ENCODE peak calls at places on chromosomes 12 and 14, in nine cellular contexts. G is psoas muscle; Q is GM23248; E is K562; V is CD8-positive, alpha-beta memory T cell; H is heart right ventricle; A is adrenal gland; F is fibroblast of lung; N is GM12878. W is an unnamed sample.

GRCh38 chr12:92078167-92079053 is 67.2 kb downstream of the BTG1 start:
- DNase-seq in G (no peak), Q (peak), E (peak), V (no peak), H (no peak), A (no peak), F (peak), N (no peak), W (no peak)

GRCh38 chr12:115464008-115464672 is 780.2 kb upstream of the TBX3 start:
- DNase-seq in G (no peak), Q (no peak), E (no peak), V (no peak), H (no peak), A (no peak), F (no peak), N (no peak), W (no peak)

GRCh38 chr12:29316772-29317171 is 64.2 kb downstream of the ERGIC2 start:
- DNase-seq in G (peak), Q (peak), E (no peak), V (no peak), H (peak), A (peak), F (no peak), N (no peak), W (no peak)

GRCh38 chr14:51328089-51328941 is 88.3 kb downstream of the TMX1 start:
- DNase-seq in G (no peak), Q (peak), E (no peak), V (no peak), H (peak), A (no peak), F (peak), N (no peak), W (no peak)

GRCh38 chr14:90815567-90815816 is 738 bp downstream of the TTC7B start:
- DNase-seq in G (no peak), Q (peak), E (no peak), V (no peak), H (no peak), A (no peak), F (no peak), N (no peak), W (no peak)

GRCh38 chr14:103517626-103518415 is 4.8 kb downstream of the CKB start:
- DNase-seq in G (peak), Q (peak), E (no peak), V (no peak), H (no peak), A (peak), F (peak), N (no peak), W (no peak)

GRCh38 chr12:120625557-120626419 is 14.6 kb upstream of the CABP1 start:
- DNase-seq in G (no peak), Q (no peak), E (peak), V (no peak), H (no peak), A (peak), F (no peak), N (peak), W (no peak)

GRCh38 chr14:95311752-95312151 is 8.0 kb downstream of the CLMN start:
- DNase-seq in G (no peak), Q (peak), E (no peak), V (no peak), H (no peak), A (peak), F (no peak), N (no peak), W (no peak)

GRCh38 chr14:20644520-20644919 is 3.0 kb upstream of the OR6S1 start:
- DNase-seq in G (no peak), Q (no peak), E (no peak), V (no peak), H (no peak), A (no peak), F (no peak), N (no peak), W (peak)

GRCh38 chr12:118359541-118359915 is 13.2 kb downstream of the TAOK3 start:
- DNase-seq in G (no peak), Q (no peak), E (no peak), V (peak), H (no peak), A (no peak), F (no peak), N (no peak), W (no peak)

GRCh38 chr12:118358607-118359540 is 13.8 kb downstream of the TAOK3 start:
- DNase-seq in G (no peak), Q (no peak), E (peak), V (no peak), H (no peak), A (no peak), F (no peak), N (no peak), W (no peak)

GRCh38 chr12:118361889-118362288 is 10.8 kb downstream of the TAOK3 start:
- DNase-seq in G (no peak), Q (peak), E (no peak), V (no peak), H (no peak), A (no peak), F (no peak), N (no peak), W (no peak)

GRCh38 chr12:118358008-118358359 is 14.7 kb downstream of the TAOK3 start:
- DNase-seq in G (no peak), Q (no peak), E (no peak), V (no peak), H (no peak), A (no peak), F (no peak), N (no peak), W (no peak)

DNA sequence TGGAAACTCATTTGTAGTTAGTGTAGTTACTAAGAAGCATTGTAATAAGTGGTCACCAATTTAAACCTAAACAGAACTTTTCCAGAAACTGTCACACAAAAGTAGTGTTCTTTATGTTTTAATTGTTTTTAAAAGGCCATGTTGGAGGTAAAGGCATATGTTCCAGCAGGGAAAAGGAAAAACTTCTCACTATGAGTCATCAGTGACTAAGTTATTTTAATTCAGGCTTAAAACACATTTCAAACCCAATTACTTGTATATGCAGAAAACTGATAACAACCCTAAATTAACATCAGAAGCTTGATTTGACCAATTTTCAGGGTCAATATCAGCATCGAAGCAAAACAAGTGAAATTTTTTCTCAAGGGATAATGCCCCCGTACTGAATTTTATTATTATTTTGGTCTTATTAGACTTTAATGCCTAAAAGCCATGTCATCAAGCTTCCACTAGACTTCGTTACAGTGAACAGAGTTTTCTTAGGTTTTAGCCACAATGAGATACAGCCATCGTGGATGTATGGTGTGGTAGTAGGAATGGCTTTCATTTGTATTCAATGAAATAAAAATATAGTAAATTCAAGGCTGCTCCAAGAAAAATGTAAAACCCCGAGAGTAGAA is 11.8 kb downstream of the TAOK3 start:
- DNase-seq in G (no peak), Q (peak), E (peak), V (no peak), H (no peak), A (no peak), F (peak), N (no peak), W (no peak)
- H3K27ac ChIP-seq in G (no peak), Q (peak), E (peak), V (peak), H (no peak), A (no peak), F (peak), N (no peak), W (no peak)

DNA sequence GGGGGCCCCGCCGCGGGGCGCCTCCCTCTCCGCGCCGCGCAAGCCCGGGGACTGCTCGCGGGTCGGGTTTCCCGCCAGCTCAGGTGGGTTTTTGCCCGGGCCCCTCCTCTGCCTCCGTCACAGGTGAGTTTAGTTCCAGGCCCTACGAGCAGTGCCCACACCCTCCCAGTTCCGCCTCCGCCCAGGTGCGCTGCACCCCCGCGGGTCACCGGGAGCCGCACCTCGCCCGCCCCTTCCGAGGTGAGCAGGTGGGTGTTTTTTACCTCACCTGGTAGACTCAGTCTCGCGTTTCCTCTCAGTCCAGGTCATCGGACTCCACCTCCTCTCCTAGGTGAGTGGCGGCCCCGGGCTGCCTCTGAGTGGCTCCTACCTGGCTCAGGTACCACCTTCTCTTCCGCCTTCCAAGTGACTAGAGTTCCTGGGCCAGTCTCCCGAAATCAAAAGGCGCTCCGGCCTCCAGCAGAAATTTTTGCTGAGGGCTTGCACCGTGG is at the start of gene TMEM30B:
- DNase-seq in G (no peak), Q (no peak), E (no peak), V (peak), H (no peak), A (no peak), F (no peak), N (no peak), W (no peak)
- H3K27ac ChIP-seq in G (peak), Q (no peak), E (no peak), V (peak), H (peak), A (peak), F (no peak), N (no peak), W (peak)

DNA sequence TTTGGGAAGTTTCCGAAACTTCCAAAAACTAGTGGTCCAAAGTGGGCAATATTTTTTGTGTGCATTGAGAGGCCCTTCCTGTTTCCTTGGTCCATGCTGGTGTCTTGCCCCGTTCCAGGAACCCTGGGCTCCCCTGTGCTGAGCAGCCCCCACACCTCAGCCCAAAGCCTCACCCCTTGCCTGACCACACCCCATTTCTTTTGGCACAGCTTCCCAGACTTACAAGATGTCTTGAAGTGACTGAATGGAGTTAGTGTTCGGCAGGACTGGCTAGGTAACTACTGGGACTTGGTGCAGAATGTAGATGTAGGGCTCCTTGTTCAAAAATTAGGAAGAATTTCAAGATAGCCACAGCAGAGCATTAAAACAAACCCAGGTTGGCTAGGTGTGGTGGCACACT is 68.6 kb downstream of the ETV6 start:
- DNase-seq in G (no peak), Q (no peak), E (no peak), V (no peak), H (no peak), A (no peak), F (no peak), N (no peak), W (no peak)
- H3K27ac ChIP-seq in G (no peak), Q (peak), E (no peak), V (no peak), H (no peak), A (peak), F (peak), N (peak), W (no peak)

GRCh38 chr12:75658286-75658685 is 146.9 kb upstream of the KRR1 start:
- DNase-seq in G (no peak), Q (peak), E (no peak), V (no peak), H (no peak), A (no peak), F (no peak), N (no peak), W (no peak)

GRCh38 chr12:75655233-75655879 is 143.9 kb upstream of the KRR1 start:
- DNase-seq in G (no peak), Q (no peak), E (no peak), V (no peak), H (no peak), A (no peak), F (no peak), N (no peak), W (no peak)

GRCh38 chr12:75656210-75656609 is 144.8 kb upstream of the KRR1 start:
- DNase-seq in G (no peak), Q (peak), E (no peak), V (no peak), H (no peak), A (no peak), F (no peak), N (no peak), W (no peak)

GRCh38 chr12:75657866-75658265 is 146.5 kb upstream of the KRR1 start:
- DNase-seq in G (no peak), Q (peak), E (no peak), V (no peak), H (no peak), A (no peak), F (no peak), N (no peak), W (no peak)

DNA sequence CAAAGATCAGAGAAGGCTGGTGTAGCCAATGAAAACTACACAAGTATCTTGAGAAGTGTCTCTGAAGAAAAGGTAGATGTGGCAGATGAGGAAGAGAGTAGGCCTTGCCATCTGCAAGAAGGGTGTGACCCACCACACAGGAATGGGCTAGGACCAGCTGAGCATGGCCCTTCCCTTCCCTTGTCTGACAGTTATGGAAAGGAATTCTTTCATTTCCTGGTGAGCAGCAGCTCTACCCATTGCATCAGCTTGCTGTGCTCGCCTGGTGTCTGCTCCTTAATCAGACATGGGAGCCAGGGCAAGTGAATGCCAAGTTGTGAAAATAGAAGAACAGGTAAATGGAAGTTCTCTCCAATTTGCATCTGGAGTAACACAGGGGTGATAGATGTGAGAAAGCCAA is 145.2 kb upstream of the KRR1 start:
- DNase-seq in G (no peak), Q (peak), E (no peak), V (no peak), H (no peak), A (no peak), F (peak), N (no peak), W (no peak)
- H3K27ac ChIP-seq in G (no peak), Q (no peak), E (no peak), V (no peak), H (no peak), A (no peak), F (peak), N (no peak), W (no peak)

DNA sequence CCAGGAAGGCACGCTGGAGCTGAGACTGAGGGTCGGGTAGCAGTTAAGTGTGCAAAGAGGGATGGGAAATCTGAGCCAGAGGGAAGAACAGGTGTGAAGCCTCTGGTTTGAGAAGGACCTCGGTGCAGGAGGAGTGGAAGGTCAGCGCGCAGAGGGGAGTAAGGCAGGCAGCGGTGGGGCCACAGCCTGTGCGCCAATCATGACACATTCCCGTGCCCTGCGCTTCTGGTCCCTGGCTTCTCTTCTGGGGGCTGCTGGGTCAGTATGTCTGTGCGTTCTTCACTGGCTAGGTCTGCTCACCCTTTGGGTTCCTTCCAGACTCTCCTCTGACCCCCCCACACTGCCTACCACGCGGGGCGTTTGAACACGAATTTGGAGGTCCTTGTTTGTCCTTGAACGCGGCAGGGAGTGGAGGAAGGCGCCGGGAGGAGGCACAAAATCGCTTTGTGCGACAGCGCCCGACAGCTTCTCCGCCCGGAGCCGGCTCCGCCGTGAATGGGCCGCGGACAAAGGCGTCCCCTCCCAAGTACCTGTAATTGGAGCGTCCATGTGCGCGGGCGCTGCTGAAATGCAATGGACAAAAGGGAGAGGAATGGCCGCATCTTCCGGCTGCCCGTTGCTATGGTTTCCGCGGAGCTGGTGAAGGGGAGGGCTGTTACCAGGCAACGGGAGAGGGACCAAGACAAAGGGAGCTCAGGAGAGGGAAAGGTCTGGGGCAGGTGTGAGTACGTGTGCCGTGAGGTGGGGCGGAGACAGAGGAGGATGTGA is 207.2 kb upstream of the SRRM4 start:
- DNase-seq in G (no peak), Q (no peak), E (no peak), V (no peak), H (no peak), A (no peak), F (no peak), N (no peak), W (no peak)
- H3K27ac ChIP-seq in G (no peak), Q (no peak), E (no peak), V (no peak), H (no peak), A (no peak), F (no peak), N (no peak), W (no peak)

GRCh38 chr14:24070285-24071143 is 848 bp upstream of the CPNE6 start:
- DNase-seq in G (no peak), Q (no peak), E (no peak), V (no peak), H (no peak), A (no peak), F (no peak), N (no peak), W (no peak)

GRCh38 chr14:24071144-24071697 is at the start of gene CPNE6:
- DNase-seq in G (no peak), Q (no peak), E (no peak), V (no peak), H (no peak), A (no peak), F (no peak), N (no peak), W (no peak)

GRCh38 chr14:24072436-24072835 is 1.1 kb downstream of the CPNE6 start:
- DNase-seq in G (no peak), Q (no peak), E (no peak), V (no peak), H (no peak), A (no peak), F (no peak), N (no peak), W (no peak)

GRCh38 chr14:24072881-24073877 is 1.8 kb downstream of the CPNE6 start:
- DNase-seq in G (peak), Q (no peak), E (no peak), V (no peak), H (no peak), A (no peak), F (no peak), N (no peak), W (no peak)

GRCh38 chr14:24071836-24072420 is 566 bp downstream of the CPNE6 start:
- DNase-seq in G (no peak), Q (no peak), E (no peak), V (no peak), H (no peak), A (no peak), F (no peak), N (no peak), W (no peak)
- H3K27ac ChIP-seq in G (no peak), Q (no peak), E (no peak), V (no peak), H (no peak), A (no peak), F (no peak), N (no peak), W (no peak)

DNA sequence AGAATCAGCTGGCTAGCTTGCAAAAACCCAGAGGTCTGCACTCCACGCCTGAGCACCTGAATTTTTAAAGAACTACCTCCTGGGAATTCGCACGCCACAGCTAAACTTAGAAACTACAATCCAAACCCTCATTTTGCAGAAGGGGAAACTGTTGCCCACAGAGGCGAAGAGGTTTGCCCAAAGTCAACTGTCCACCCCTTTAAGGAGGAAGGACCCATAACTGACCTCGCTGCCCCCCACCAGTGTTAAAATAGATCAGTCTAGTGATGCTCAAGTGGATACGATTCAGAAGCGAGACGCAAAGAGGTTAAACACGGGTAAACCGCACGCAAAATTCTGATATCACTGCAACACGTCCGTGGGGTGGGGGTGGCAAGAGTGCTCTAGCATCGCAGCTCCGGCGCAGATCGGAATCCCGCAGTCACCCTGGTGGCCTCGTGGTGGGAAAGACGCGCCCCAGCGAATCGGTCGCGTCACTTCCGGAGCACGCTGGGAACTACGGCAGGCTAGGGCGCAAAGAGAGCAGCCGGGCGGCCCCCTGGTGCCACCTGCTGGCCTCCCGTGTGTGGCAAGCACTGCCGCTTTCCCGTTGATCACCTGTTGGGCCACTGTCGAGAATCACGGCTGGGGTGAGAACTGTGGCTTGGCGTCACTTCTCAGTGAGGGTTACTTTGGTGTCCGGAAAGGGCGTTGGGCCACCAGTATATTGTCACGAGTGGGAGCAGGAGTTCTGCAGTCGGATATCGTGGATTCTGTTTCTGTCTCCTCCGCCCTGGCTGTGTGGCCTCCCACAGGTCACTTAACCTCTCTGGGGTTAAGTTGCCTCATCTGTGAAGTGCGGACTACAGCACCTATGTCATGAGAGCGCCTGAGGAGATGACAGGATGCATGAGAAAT is at the start of gene ALKBH2:
- DNase-seq in G (peak), Q (peak), E (peak), V (peak), H (peak), A (peak), F (peak), N (peak), W (peak)
- H3K27ac ChIP-seq in G (peak), Q (peak), E (peak), V (peak), H (peak), A (peak), F (peak), N (peak), W (peak)